ENCODE peak calls at places on chromosomes 7 and 10, in five cellular contexts. X, W, K, Y and G are unnamed samples.

GRCh38 chr10:97459933-97460332 is 14.0 kb downstream of the ZDHHC16 start:
- DNase-seq in K (no peak), W (no peak), X (no peak), Y (no peak), G (no peak)

GRCh38 chr10:132866601-132867381 is 75.6 kb downstream of the CFAP46 start:
- DNase-seq in Y (no peak), W (no peak), X (no peak), K (no peak), G (no peak)

GRCh38 chr10:15678851-15679250 is 40.9 kb downstream of the ITGA8 start:
- DNase-seq in X (no peak), Y (no peak), K (no peak), W (no peak), G (no peak)

GRCh38 chr7:150411606-150412005 is 32.5 kb downstream of the ZNF775 start:
- DNase-seq in K (no peak), W (no peak), X (no peak), Y (no peak), G (no peak)

GRCh38 chr10:11689945-11690736 is 52.0 kb upstream of the ECHDC3 start:
- DNase-seq in K (no peak), W (no peak), Y (no peak), X (no peak), G (no peak)

GRCh38 chr7:50346548-50347497 is 42.3 kb downstream of the IKZF1 start:
- DNase-seq in K (peak; percentile 34), Y (no peak), X (no peak), W (no peak), G (no peak)

GRCh38 chr10:6062101-6062771 is at the start of gene IL2RA:
- DNase-seq in Y (no peak), K (no peak), W (no peak), X (peak; percentile 50), G (peak; percentile 72)

GRCh38 chr10:46285300-46285699 is 1.5 kb upstream of the ANTXRL start:
- DNase-seq in X (no peak), W (no peak), Y (no peak), K (no peak), G (no peak)

GRCh38 chr7:121634356-121634755 is 238.2 kb upstream of the FAM3C start:
- DNase-seq in X (no peak), W (no peak), K (no peak), Y (no peak), G (no peak)

GRCh38 chr7:50792342-50793114 is 9.8 kb upstream of the GRB10 start:
- DNase-seq in Y (no peak), X (no peak), W (no peak), K (no peak), G (no peak)

GRCh38 chr10:128063736-128064614 is 62.2 kb downstream of the MKI67 start:
- DNase-seq in Y (no peak), W (no peak), K (peak; percentile 83), X (no peak), G (no peak)

GRCh38 chr7:105462765-105463164 is 59.3 kb downstream of the PUS7 start:
- DNase-seq in K (no peak), X (no peak), Y (no peak), W (no peak), G (no peak)

GRCh38 chr7:136947347-136947746 is 78.9 kb downstream of the CHRM2 start:
- DNase-seq in W (no peak), K (no peak), X (no peak), Y (no peak), G (no peak)

GRCh38 chr10:50951451-50951850 is 66.0 kb upstream of the A1CF start:
- DNase-seq in W (no peak), Y (no peak), K (no peak), X (no peak), G (no peak)

GRCh38 chr7:48158404-48158803 is 12.9 kb upstream of the ABCA13 start:
- DNase-seq in X (no peak), W (no peak), Y (no peak), K (no peak), G (no peak)

GRCh38 chr7:8282871-8283270 is 20.9 kb upstream of the ICA1 start:
- DNase-seq in W (no peak), X (no peak), K (no peak), Y (no peak), G (no peak)

GRCh38 chr10:101903827-101904520 is 60.4 kb upstream of the KCNIP2 start:
- DNase-seq in Y (peak; percentile 88), W (no peak), K (no peak), X (no peak), G (no peak)

DNA sequence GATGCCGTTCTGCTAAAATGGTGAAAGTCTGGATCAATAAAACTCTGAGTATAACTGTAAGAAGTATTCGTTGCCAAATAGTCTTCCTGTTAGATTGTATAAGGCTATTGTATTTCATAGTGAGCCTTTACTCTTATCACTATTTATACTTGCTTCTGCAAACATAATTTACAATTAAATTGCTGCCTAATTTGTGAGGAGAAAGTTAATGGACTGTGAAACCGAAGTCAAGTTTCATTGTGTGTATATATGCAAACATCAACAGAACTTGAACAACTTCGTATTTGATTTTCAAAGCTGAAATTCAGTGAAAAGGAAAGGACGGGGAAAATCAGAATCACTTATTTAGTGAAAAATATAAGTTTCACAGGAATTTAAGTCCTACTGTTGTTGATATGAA is 135.9 kb upstream of the CCDC6 start:
- DNase-seq in Y (no peak), X (no peak), K (no peak), W (no peak), G (no peak)
- H3K27ac ChIP-seq in Y (no peak overlapping the region), X (no peak overlapping the region), K (no peak overlapping the region), W (no peak overlapping the region), G (no peak overlapping the region)

DNA sequence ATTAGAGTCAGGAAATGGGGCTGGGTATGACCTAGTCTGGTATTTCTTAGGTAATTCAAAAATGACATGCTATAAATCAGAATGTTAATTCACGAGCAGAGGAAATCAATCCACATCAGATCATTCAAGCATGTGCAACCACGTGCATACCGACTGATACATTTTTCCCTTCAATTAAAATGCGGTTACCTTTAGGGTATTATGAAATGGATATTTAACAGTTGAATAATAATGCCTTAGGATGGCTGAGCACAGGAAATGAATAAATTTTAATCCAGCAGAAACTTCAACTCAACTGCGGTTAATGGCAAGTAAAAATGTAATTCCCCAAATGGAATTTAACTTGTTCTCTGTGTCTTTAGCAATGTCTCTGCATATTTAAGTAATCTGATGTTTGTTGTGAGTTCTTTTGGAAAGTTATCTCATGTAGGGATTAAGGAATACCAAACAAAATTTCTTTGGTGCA is 9.2 kb downstream of the CPA2 start:
- DNase-seq in K (peak; percentile 72), Y (no peak), W (no peak), X (no peak), G (no peak)
- H3K27ac ChIP-seq in K (peak overlapping the region; percentile 83), Y (no peak overlapping the region), W (no peak overlapping the region), X (no peak overlapping the region), G (no peak overlapping the region)

GRCh38 chr7:19091871-19092270 is 25.6 kb downstream of the TWIST1 start:
- DNase-seq in W (no peak), X (no peak), K (no peak), Y (no peak), G (no peak)
- H3K27ac ChIP-seq in W (no peak overlapping the region), X (no peak overlapping the region), K (no peak overlapping the region), Y (no peak overlapping the region), G (no peak overlapping the region)

GRCh38 chr10:69239106-69239505 is 19.0 kb downstream of the HKDC1 start:
- DNase-seq in X (no peak), W (no peak), K (no peak), Y (no peak), G (no peak)
- H3K27ac ChIP-seq in X (no peak overlapping the region), W (no peak overlapping the region), K (peak overlapping the region; percentile 84), Y (no peak overlapping the region), G (no peak overlapping the region)